ENCODE peak calls at places on chromosome 6, in six cellular contexts. I, Y, E, J, S and N are unnamed samples.

GRCh38 chr6:624979-625378 is 31.9 kb downstream of the HUS1B start:
- DNase-seq in Y (no peak), I (no peak), E (no peak), J (peak), S (no peak), N (no peak)

GRCh38 chr6:7486951-7487350 is 54.5 kb upstream of the DSP start:
- DNase-seq in E (no peak), Y (no peak), J (no peak), S (no peak), I (no peak), N (no peak)

GRCh38 chr6:111550953-111551352 is 54.7 kb downstream of the TRAF3IP2 start:
- DNase-seq in I (no peak), Y (no peak), E (no peak), S (no peak), J (peak), N (no peak)

GRCh38 chr6:101294676-101295075 is 98.8 kb upstream of the GRIK2 start:
- DNase-seq in S (no peak), E (no peak), J (no peak), Y (no peak), I (no peak), N (no peak)

GRCh38 chr6:121794630-121795029 is 359.2 kb downstream of the GJA1 start:
- DNase-seq in S (no peak), Y (no peak), E (no peak), J (no peak), I (peak), N (no peak)

GRCh38 chr6:165404703-165405102 is 95.3 kb upstream of the C6orf118 start:
- DNase-seq in I (no peak), J (no peak), Y (no peak), E (no peak), S (peak), N (no peak)

GRCh38 chr6:111482236-111482958 is 621 bp downstream of the REV3L start:
- DNase-seq in E (peak), S (peak), Y (peak), J (peak), I (no peak), N (peak)

GRCh38 chr6:53054532-53054931 is 10.7 kb upstream of the FBXO9 start:
- DNase-seq in J (no peak), S (no peak), Y (no peak), E (no peak), I (no peak), N (no peak)

GRCh38 chr6:144931172-144932035 is 646.3 kb downstream of the UTRN start:
- DNase-seq in I (peak), Y (no peak), S (peak), E (no peak), J (peak), N (no peak)

GRCh38 chr6:32664827-32665362 is 1.6 kb downstream of the HLA-DQB1 start:
- DNase-seq in Y (no peak), S (peak), J (peak), I (no peak), E (peak), N (peak)